ENCODE peak calls at places on chromosomes 13 and 19, in five cellular contexts. R is left lung, X is spleen, S is HCT116, I is psoas muscle. U is an unnamed sample.

GRCh38 chr13:103040006-103040405 is 26.2 kb downstream of the SLC10A2 start:
- DNase-seq in S (no peak), R (no peak), I (no peak), X (no peak), U (no peak)

GRCh38 chr13:76286178-76286577 is 600.0 kb downstream of the KCTD12 start:
- DNase-seq in I (no peak), S (no peak), X (no peak), R (no peak), U (no peak)

GRCh38 chr19:34120846-34121639 is 51.3 kb upstream of the LSM14A start:
- DNase-seq in S (peak; percentile 43), I (no peak), X (no peak), R (no peak), U (peak; percentile 46)

GRCh38 chr13:51585696-51586095 is 1.4 kb downstream of the WDFY2 start:
- DNase-seq in I (no peak), S (no peak), R (no peak), X (no peak), U (no peak)

GRCh38 chr13:101127741-101128353 is 288.5 kb downstream of the NALCN start:
- DNase-seq in I (no peak), S (peak; percentile 21), R (no peak), X (no peak), U (peak; percentile 63)

GRCh38 chr13:29456419-29456818 is 139.1 kb downstream of the SLC7A1 start:
- DNase-seq in I (no peak), S (no peak), X (no peak), R (no peak), U (no peak)

GRCh38 chr19:37692956-37693660 is 26.5 kb downstream of the ZNF607 start:
- DNase-seq in X (no peak), S (no peak), I (no peak), R (no peak), U (no peak)

GRCh38 chr19:29881386-29881785 is 60.7 kb upstream of the URI1 start:
- DNase-seq in R (no peak), X (no peak), I (no peak), S (no peak), U (no peak)

GRCh38 chr19:46725859-46726393 is 9.0 kb upstream of the PRKD2 start:
- DNase-seq in X (no peak), I (no peak), R (peak; percentile 25), S (no peak), U (no peak)

GRCh38 chr13:45918597-45918996 is 67.0 kb upstream of the SIAH3 start:
- DNase-seq in X (no peak), I (no peak), S (no peak), R (no peak), U (no peak)

GRCh38 chr13:45696610-45697226 is 5.4 kb upstream of the CBY2 start:
- DNase-seq in X (no peak), R (no peak), S (no peak), I (no peak), U (peak; percentile 32)

GRCh38 chr19:1841209-1841924 is 6.9 kb downstream of the REXO1 start:
- DNase-seq in X (no peak), I (no peak), S (no peak), R (no peak), U (no peak)

GRCh38 chr19:16327131-16327450 is 2.5 kb downstream of the KLF2 start:
- DNase-seq in S (no peak), I (no peak), X (no peak), R (no peak), U (no peak)

GRCh38 chr13:101397742-101398141 is 18.6 kb downstream of the NALCN start:
- DNase-seq in I (no peak), R (no peak), X (no peak), S (no peak), U (peak; percentile 81)

GRCh38 chr13:101140087-101140770 is 276.1 kb downstream of the NALCN start:
- DNase-seq in X (no peak), S (no peak), R (no peak), I (no peak), U (no peak)

GRCh38 chr19:21323000-21323399 is 6.2 kb downstream of the ZNF708 start:
- DNase-seq in S (no peak), X (no peak), R (no peak), I (no peak), U (no peak)

GRCh38 chr13:94999871-95000270 is 287.5 kb upstream of the SOX21 start:
- DNase-seq in R (no peak), S (no peak), I (no peak), X (no peak), U (no peak)

GRCh38 chr19:3855321-3855720 is 13.5 kb downstream of the ZFR2 start:
- DNase-seq in I (no peak), R (no peak), X (no peak), S (no peak), U (peak; percentile 35)

GRCh38 chr13:87153371-87153770 is 517.8 kb upstream of the SLITRK5 start:
- DNase-seq in X (no peak), S (no peak), I (no peak), R (no peak), U (no peak)

GRCh38 chr13:73177911-73178565 is 119.2 kb downstream of the KLF5 start:
- DNase-seq in X (no peak), S (no peak), R (no peak), I (no peak), U (no peak)

GRCh38 chr13:39415403-39415802 is 187.6 kb downstream of the LHFPL6 start:
- DNase-seq in R (no peak), X (no peak), S (peak; percentile 15), I (peak; percentile 70), U (peak; percentile 6)

GRCh38 chr19:48558018-48558684 is 6.2 kb downstream of the SULT2B1 start:
- DNase-seq in R (peak; percentile 78), S (peak; percentile 80), I (no peak), X (no peak), U (no peak)

GRCh38 chr13:96089749-96090239 is at the start of gene HS6ST3:
- DNase-seq in S (peak; percentile 10), R (peak; percentile 75), X (no peak), I (peak; percentile 57), U (peak; percentile 17)

GRCh38 chr13:111344471-111345191 is 24.2 kb downstream of the TEX29 start:
- DNase-seq in S (no peak), I (peak; percentile 85), X (no peak), R (peak; percentile 82), U (peak; percentile 23)

GRCh38 chr19:2579678-2580280 is 103.9 kb downstream of the GADD45B start:
- DNase-seq in I (peak; percentile 51), S (no peak), X (peak; percentile 47), R (no peak), U (no peak)

GRCh38 chr13:44088911-44089851 is 209.5 kb downstream of the LACC1 start:
- DNase-seq in S (no peak), R (no peak), I (no peak), X (no peak), U (no peak)

DNA sequence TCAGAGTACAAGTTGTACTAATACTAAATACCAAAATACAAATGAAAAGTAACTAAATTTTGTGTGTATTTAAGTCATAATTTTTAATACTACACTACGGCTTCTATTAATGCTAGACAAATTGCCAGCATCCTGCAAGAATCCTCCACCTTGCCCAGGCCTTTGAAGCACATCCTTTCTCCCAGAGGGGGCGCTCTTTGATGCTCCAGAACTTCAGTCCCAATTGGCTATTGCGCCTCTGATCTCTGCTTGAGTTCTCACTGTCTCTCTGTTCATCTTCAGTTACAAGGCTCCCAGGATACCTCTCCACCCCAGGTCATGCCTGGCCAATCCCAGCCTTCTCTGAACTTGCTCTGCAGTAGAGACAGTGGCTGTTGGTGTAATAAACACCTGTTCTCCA is 141.0 kb downstream of the DCLK1 start:
- DNase-seq in R (no peak), S (no peak), I (no peak), X (no peak), U (no peak)
- TF ChIP-seq CTCF in R (no peak), S (no peak), I (no peak), X (no peak), U (no peak)

DNA sequence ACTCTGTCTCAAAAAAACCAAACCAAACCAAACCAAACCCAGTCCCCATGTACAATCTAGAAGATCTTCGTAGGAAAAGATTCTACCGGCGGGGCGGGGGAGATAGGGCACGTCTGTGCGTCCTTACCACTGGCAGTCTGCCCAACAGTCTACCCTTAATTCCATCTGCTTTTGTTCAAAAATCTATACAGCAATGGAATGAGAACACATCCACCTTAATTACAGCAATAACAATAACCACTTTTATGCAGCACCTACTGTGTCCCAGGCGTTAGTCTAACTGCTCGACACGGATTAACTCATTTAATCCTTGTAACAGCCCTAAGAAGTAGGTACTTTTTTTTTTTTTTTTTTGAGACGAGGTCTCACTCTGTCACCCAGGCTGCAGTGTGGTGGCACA is 2.5 kb upstream of the ATF5 start:
- DNase-seq in R (peak; percentile 13), X (no peak), I (no peak), S (no peak), U (no peak)
- H3K27ac ChIP-seq in R (no peak overlapping the region), X (no peak overlapping the region), I (no peak overlapping the region), S (no peak overlapping the region), U (peak overlapping the region; percentile 15)

GRCh38 chr19:55153652-55154264 is 3.8 kb downstream of the TNNI3 start:
- DNase-seq in I (no peak), X (no peak), R (peak; percentile 47), S (no peak), U (no peak)
- TF ChIP-seq CTCF in I (no peak), X (no peak), R (no peak), S (no peak), U (no peak)

DNA sequence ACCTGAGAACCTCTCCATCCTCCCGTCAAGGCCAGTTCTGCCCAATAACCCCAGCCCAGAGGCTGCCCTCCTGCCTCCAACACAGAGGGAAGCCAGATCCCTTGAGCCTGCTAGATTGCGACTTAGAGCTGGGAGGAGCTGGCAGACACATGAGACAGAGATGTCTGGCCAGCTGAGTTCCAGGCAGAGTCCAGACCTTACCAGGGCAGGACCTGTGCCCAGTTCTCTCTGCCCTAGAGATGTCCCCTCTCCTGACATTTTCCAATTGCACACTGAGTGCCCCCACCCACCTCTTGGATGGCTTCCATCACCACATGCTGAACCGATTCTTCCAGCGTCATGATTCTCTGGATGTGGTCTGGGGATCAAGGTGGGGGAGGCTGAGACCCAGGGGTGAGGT is 3.0 kb downstream of the HOOK2 start:
- DNase-seq in I (peak; percentile 78), R (no peak), S (no peak), X (no peak), U (no peak)
- H3K27ac ChIP-seq in I (peak overlapping the region; percentile 90), R (no peak overlapping the region), S (no peak overlapping the region), X (no peak overlapping the region), U (peak overlapping the region; percentile 99)

GRCh38 chr19:14463747-14464146 is 11.4 kb downstream of the PTGER1 start:
- DNase-seq in X (no peak), R (no peak), I (no peak), S (no peak), U (no peak)

GRCh38 chr19:14470031-14470876 is 4.9 kb downstream of the PTGER1 start:
- DNase-seq in X (no peak), R (peak; percentile 76), S (no peak), I (no peak), U (no peak)

GRCh38 chr19:14467391-14467790 is 7.8 kb downstream of the PTGER1 start:
- DNase-seq in R (no peak), X (no peak), S (no peak), I (no peak), U (no peak)

GRCh38 chr19:14471436-14472187 is 3.5 kb downstream of the PTGER1 start:
- DNase-seq in I (no peak), R (peak; percentile 74), S (no peak), X (no peak), U (no peak)

GRCh38 chr19:14467816-14468215 is 7.3 kb downstream of the PTGER1 start:
- DNase-seq in X (no peak), R (no peak), I (no peak), S (no peak), U (no peak)
- TF ChIP-seq CTCF in X (no peak), R (no peak), I (no peak), S (no peak), U (no peak)

GRCh38 chr19:43776285-43776684 is 4.5 kb downstream of the KCNN4 start:
- DNase-seq in S (no peak), X (no peak), I (peak; percentile 6), R (no peak), U (no peak)
- H3K27ac ChIP-seq in S (peak overlapping the region; percentile 94), X (peak overlapping the region; percentile 81), I (no peak overlapping the region), R (no peak overlapping the region), U (peak overlapping the region; percentile 96)

U was measured in RWPE1.